ENCODE peak calls at places on chromosomes 12 and 14, in five cellular contexts. R is ovary, P is right atrium auricular region, A is esophagus squamous epithelium, J is cardiac muscle cell. C is an unnamed sample.

GRCh38 chr12:95836630-95837239 is 22.0 kb upstream of the SNRPF start:
- DNase-seq in R (no peak), P (no peak), A (no peak), J (no peak), C (peak)

GRCh38 chr14:95910628-95911027 is 34.0 kb downstream of the TUNAR start:
- DNase-seq in R (no peak), P (no peak), A (no peak), J (peak), C (no peak)

GRCh38 chr12:848519-849191 is 96.3 kb downstream of the WNK1 start:
- DNase-seq in R (no peak), P (no peak), A (no peak), J (no peak), C (no peak)

GRCh38 chr12:126518596-126519200 is 1453.5 kb downstream of the AACS start:
- DNase-seq in R (no peak), P (no peak), A (no peak), J (no peak), C (no peak)

GRCh38 chr12:112837629-112838191 is 46.2 kb downstream of the RPH3A start:
- DNase-seq in R (no peak), P (no peak), A (no peak), J (no peak), C (no peak)

GRCh38 chr12:9104767-9105423 is 10.8 kb downstream of the A2M start:
- DNase-seq in R (no peak), P (no peak), A (no peak), J (no peak), C (no peak)

GRCh38 chr14:99601301-99601945 is 2.6 kb downstream of the CCDC85C start:
- DNase-seq in R (no peak), P (peak), A (no peak), J (peak), C (no peak)

GRCh38 chr12:47534695-47535094 is 171.1 kb downstream of the RPAP3 start:
- DNase-seq in R (no peak), P (no peak), A (no peak), J (peak), C (no peak)

GRCh38 chr12:49092086-49092815 is 2.4 kb downstream of the DHH start:
- DNase-seq in R (peak), P (no peak), A (no peak), J (peak), C (no peak)

GRCh38 chr14:39203659-39204606 is 28.9 kb downstream of the PNN start:
- DNase-seq in R (no peak), P (no peak), A (no peak), J (no peak), C (no peak)

GRCh38 chr14:74333909-74334308 is 14.4 kb upstream of the VRTN start:
- DNase-seq in R (no peak), P (no peak), A (no peak), J (no peak), C (peak)

GRCh38 chr14:22536853-22537338 is 52.1 kb downstream of the DAD1 start:
- DNase-seq in R (no peak), P (peak), A (no peak), J (no peak), C (peak)

GRCh38 chr12:55713721-55714120 is 2.1 kb upstream of the BLOC1S1 start:
- DNase-seq in R (no peak), P (no peak), A (no peak), J (no peak), C (no peak)

GRCh38 chr14:24837280-24838046 is 203.5 kb upstream of the GZMB start:
- DNase-seq in R (no peak), P (no peak), A (no peak), J (no peak), C (no peak)

GRCh38 chr12:108647199-108647935 is 13.7 kb upstream of the SELPLG start:
- DNase-seq in R (no peak), P (no peak), A (no peak), J (no peak), C (no peak)
- TF ChIP-seq CTCF in R (no peak), P (no peak), A (no peak), J (no peak), C (no peak)

DNA sequence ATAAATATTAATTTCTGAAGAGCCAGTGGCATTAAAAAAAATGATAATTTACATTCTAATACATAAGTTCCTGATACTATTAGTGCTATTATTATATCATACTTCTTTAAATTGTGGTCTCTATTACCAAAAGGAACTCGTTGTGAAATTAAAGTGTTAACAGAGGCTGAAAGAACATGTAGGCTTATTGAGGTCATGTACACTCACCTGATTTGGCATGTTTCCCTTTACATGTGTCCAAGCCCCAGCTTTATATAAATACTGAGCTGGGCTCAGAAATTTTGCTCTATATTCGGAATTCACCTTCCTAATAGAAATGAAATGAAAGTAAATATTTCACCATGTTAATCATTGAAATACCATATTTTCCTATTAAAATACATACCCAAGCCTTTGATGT is 11.0 kb downstream of the MDM1 start:
- DNase-seq in R (no peak), P (no peak), A (no peak), J (no peak), C (no peak)
- TF ChIP-seq CTCF in R (no peak), P (no peak), A (no peak), J (no peak), C (no peak)

GRCh38 chr14:20278414-20278813 is 27.3 kb downstream of the TTC5 start:
- DNase-seq in R (peak), P (no peak), A (no peak), J (no peak), C (peak)

DNA sequence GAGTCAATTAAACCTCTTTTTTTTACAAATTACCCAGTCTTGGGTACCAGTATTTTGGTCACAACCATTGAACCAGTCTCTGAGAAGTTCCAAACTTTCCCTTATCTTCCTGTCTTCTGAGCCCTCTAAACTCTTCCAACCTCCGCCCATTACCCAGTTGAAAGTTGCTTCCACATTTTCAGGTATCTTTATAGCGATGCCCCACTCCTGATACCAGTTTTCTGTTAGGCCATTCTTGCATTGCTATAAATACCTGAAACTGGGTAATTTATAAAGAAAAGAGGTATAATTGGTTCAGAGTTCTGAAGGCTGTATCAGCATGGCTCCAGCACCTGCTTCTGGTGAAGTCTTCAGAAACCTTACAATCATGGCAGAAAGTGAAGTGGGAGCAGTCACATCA is 31.7 kb downstream of the TTC5 start:
- DNase-seq in R (no peak), P (no peak), A (no peak), J (no peak), C (no peak)
- TF ChIP-seq CTCF in R (no peak), P (no peak), A (no peak), J (no peak), C (no peak)

GRCh38 chr12:65945457-65945856 is 121.2 kb downstream of the HMGA2 start:
- DNase-seq in R (no peak), P (no peak), A (no peak), J (no peak), C (no peak)

GRCh38 chr12:65946821-65947220 is 122.5 kb downstream of the HMGA2 start:
- DNase-seq in R (no peak), P (no peak), A (no peak), J (no peak), C (no peak)

GRCh38 chr12:65943388-65944137 is 119.3 kb downstream of the HMGA2 start:
- DNase-seq in R (no peak), P (no peak), A (no peak), J (no peak), C (peak)

GRCh38 chr12:65946419-65946818 is 122.1 kb downstream of the HMGA2 start:
- DNase-seq in R (no peak), P (no peak), A (no peak), J (no peak), C (no peak)

DNA sequence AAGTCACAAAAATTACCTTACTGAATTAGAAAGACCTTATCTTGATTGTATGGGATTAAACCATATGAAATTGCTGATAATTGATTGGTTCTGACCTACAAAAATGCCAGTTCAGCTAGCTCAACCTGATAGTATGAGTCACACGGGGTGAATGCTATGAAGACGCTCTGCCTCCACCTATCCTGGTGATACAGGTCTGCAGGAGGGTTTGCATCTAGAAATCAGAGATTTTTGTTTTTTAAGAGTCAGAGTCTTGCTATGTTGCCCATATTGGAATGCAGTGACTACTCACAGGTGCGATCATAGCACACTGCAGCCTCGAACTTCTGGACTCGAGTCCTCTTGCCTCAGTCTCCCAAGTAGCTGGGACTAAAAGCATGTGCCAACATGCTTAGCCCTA is 120.4 kb downstream of the HMGA2 start:
- DNase-seq in R (no peak), P (no peak), A (no peak), J (no peak), C (no peak)
- TF ChIP-seq CTCF in R (no peak), P (no peak), A (no peak), J (no peak), C (no peak)

GRCh38 chr12:45268672-45269406 is 52.9 kb downstream of the ANO6 start:
- DNase-seq in R (peak), P (peak), A (no peak), J (peak), C (peak)
- TF ChIP-seq CTCF in R (no peak), P (peak), A (peak), J (peak), C (peak)

GRCh38 chr12:13504736-13505135 is 308.2 kb downstream of the EMP1 start:
- DNase-seq in R (no peak), P (no peak), A (no peak), J (no peak), C (no peak)

GRCh38 chr12:13505224-13505623 is 308.7 kb downstream of the EMP1 start:
- DNase-seq in R (no peak), P (no peak), A (no peak), J (no peak), C (no peak)

GRCh38 chr12:13503094-13503835 is 306.7 kb downstream of the EMP1 start:
- DNase-seq in R (no peak), P (no peak), A (no peak), J (no peak), C (no peak)

GRCh38 chr12:13504074-13504473 is 307.5 kb downstream of the EMP1 start:
- DNase-seq in R (no peak), P (no peak), A (no peak), J (no peak), C (no peak)

DNA sequence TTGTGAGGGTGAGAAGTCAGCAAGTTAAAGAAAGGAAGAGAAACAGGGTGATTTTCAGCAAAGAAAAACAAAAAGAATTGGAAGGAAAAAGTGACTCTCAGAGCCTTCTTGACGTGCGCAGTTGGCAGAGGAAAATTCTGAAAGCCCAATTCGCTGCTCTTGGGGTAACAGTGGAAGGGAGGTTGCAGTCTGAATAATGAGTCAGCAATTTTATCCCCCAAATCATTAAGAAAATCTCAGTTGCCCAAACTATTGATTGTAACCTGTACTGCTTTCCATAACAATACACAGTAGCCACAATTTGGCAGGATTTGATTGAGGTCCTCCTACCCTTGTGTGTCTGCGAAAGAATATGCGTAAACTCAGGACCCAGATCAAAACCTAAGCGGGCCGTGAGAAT is 309.1 kb downstream of the EMP1 start:
- DNase-seq in R (no peak), P (no peak), A (no peak), J (no peak), C (no peak)
- TF ChIP-seq CTCF in R (no peak), P (no peak), A (no peak), J (no peak), C (no peak)

DNA sequence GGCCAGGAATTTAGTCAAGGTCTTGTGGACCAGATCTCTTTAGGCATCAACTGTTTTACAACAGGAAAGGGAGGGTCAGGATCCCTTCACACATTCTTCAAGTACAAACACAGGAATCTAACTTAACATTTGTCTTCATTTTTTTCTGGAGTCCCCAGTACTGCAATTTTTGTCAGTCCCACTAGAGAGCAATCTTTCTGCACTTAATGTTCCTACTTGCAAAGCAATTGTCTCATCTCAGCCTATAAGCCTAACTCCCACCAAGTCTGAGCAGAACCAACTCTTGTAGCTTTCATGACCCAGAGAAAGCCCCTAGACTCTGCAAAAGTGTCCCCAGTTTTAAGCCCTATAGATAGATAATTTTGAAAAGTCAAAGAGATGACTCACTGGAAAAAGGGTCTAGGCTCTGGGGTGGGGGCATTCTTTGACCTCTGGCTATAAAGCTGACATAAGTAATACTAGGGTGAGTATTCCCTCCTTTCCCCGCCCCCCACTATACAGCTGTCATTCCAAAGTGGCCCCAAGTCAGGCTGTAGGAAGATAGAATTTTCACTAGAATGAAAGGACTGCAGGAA is 1.9 kb upstream of the ZBTB39 start:
- DNase-seq in R (no peak), P (no peak), A (no peak), J (peak), C (peak)
- TF ChIP-seq CTCF in R (no peak), P (peak), A (peak), J (peak), C (peak)

GRCh38 chr14:30874120-30874998 is at the start of gene COCH:
- DNase-seq in R (peak), P (no peak), A (no peak), J (peak), C (no peak)
- TF ChIP-seq CTCF in R (no peak), P (peak), A (no peak), J (peak), C (no peak)

GRCh38 chr14:67373347-67373746 is 13.2 kb downstream of the EIF2S1 start:
- DNase-seq in R (no peak), P (no peak), A (no peak), J (no peak), C (no peak)
- TF ChIP-seq CTCF in R (no peak), P (no peak), A (no peak), J (no peak), C (no peak)